ENCODE peak calls at places on chromosomes 2 and 18, in seven cellular contexts. X is ELR, V is RKO, P is astrocyte of the spinal cord, U is hypothalamus, J is IMR-90, G is NCI-H2081. N is an unnamed sample.

GRCh38 chr2:166067204-166067603 is 60.6 kb downstream of the SCN1A start:
- DNase-seq in U (no peak), P (no peak), X (no peak), V (no peak), J (no peak), G (no peak), N (no peak)

GRCh38 chr2:216909541-216910175 is 49.8 kb upstream of the TNP1 start:
- DNase-seq in V (no peak), X (no peak), P (no peak), G (peak), U (no peak), J (no peak), N (no peak)

GRCh38 chr2:127421871-127422618 is 3.8 kb downstream of the PROC start:
- DNase-seq in J (no peak), V (no peak), G (no peak), P (no peak), X (no peak), U (no peak), N (no peak)

GRCh38 chr2:102636283-102636907 is 17.0 kb downstream of the SLC9A2 start:
- DNase-seq in V (no peak), U (no peak), P (no peak), G (peak), J (no peak), X (no peak), N (no peak)

GRCh38 chr18:23283933-23284430 is 148.7 kb downstream of the CABLES1 start:
- DNase-seq in P (peak), U (no peak), J (peak), X (peak), G (no peak), V (no peak), N (peak)

GRCh38 chr2:201918981-201919380 is 112.6 kb downstream of the CDK15 start:
- DNase-seq in J (no peak), G (no peak), V (no peak), P (no peak), U (no peak), X (no peak), N (no peak)

GRCh38 chr2:23690421-23691105 is 236.4 kb downstream of the ATAD2B start:
- DNase-seq in X (no peak), G (no peak), U (no peak), P (no peak), V (no peak), J (no peak), N (no peak)

GRCh38 chr2:56571074-56571473 is 387.3 kb downstream of the CCDC85A start:
- DNase-seq in U (no peak), X (no peak), P (no peak), V (no peak), G (no peak), J (no peak), N (no peak)

GRCh38 chr2:180761224-180761623 is 219.2 kb upstream of the UBE2E3 start:
- DNase-seq in U (no peak), X (peak), G (no peak), J (peak), P (peak), V (peak), N (peak)

GRCh38 chr2:71889991-71890684 is 257.5 kb downstream of the CYP26B1 start:
- DNase-seq in X (peak), U (no peak), J (peak), V (no peak), P (peak), G (no peak), N (no peak)

GRCh38 chr2:195269220-195269619 is 387.8 kb upstream of the SLC39A10 start:
- DNase-seq in P (no peak), V (no peak), J (no peak), G (no peak), X (no peak), U (no peak), N (no peak)

GRCh38 chr2:219155054-219155644 is 5.5 kb downstream of the NHEJ1 start:
- DNase-seq in J (peak), G (peak), U (no peak), P (peak), X (peak), V (peak), N (peak)

GRCh38 chr2:234852941-234853340 is 98.9 kb upstream of the SH3BP4 start:
- DNase-seq in J (no peak), P (no peak), U (no peak), X (no peak), G (no peak), V (no peak), N (no peak)

GRCh38 chr18:12091742-12092141 is 1.9 kb upstream of the ANKRD62 start:
- DNase-seq in J (no peak), U (no peak), G (no peak), P (no peak), V (no peak), X (no peak), N (no peak)

GRCh38 chr18:23453657-23454011 is 547 bp downstream of the RIOK3 start:
- DNase-seq in V (peak), P (peak), X (peak), U (no peak), G (no peak), J (peak), N (peak)

GRCh38 chr2:17401096-17401495 is 117.1 kb downstream of the RAD51AP2 start:
- DNase-seq in X (no peak), P (no peak), G (no peak), V (no peak), U (no peak), J (no peak), N (no peak)

GRCh38 chr2:232789067-232789466 is 12.7 kb upstream of the KCNJ13 start:
- DNase-seq in V (no peak), J (no peak), X (no peak), P (no peak), U (no peak), G (no peak), N (no peak)

GRCh38 chr2:78992451-78992806 is 33.1 kb upstream of the REG3G start:
- DNase-seq in J (no peak), U (no peak), P (peak), G (peak), X (no peak), V (no peak), N (peak)

GRCh38 chr18:3623769-3624545 is 174.0 kb downstream of the TGIF1 start:
- DNase-seq in U (no peak), P (peak), G (no peak), J (peak), V (peak), X (peak), N (peak)

GRCh38 chr2:237670641-237671040 is 43.3 kb downstream of the LRRFIP1 start:
- DNase-seq in U (no peak), J (no peak), G (no peak), X (no peak), P (no peak), V (no peak), N (no peak)

GRCh38 chr18:54254265-54254758 is 15.0 kb upstream of the POLI start:
- DNase-seq in J (peak), X (peak), V (peak), U (no peak), P (peak), G (no peak), N (no peak)

GRCh38 chr2:206212673-206213513 is 53.2 kb downstream of the EEF1B2 start:
- DNase-seq in X (peak), U (no peak), P (peak), V (no peak), J (peak), G (peak), N (peak)

GRCh38 chr18:3005462-3005861 is 7.5 kb downstream of the LPIN2 start:
- DNase-seq in G (no peak), P (no peak), V (no peak), X (no peak), J (no peak), U (no peak), N (no peak)

GRCh38 chr2:70510213-70510820 is 43.3 kb downstream of the TGFA start:
- DNase-seq in V (no peak), J (no peak), G (no peak), X (no peak), P (no peak), U (no peak), N (no peak)

GRCh38 chr2:189364607-189365006 is 76.7 kb upstream of the WDR75 start:
- DNase-seq in V (no peak), J (no peak), U (no peak), P (no peak), G (no peak), X (no peak), N (no peak)

GRCh38 chr18:34592961-34593382 is 117.1 kb upstream of the DTNA start:
- DNase-seq in X (no peak), U (no peak), G (no peak), J (peak), V (no peak), P (peak), N (peak)

GRCh38 chr2:28665041-28665704 is 86.5 kb upstream of the PPP1CB start:
- DNase-seq in X (no peak), P (peak), J (peak), U (no peak), V (no peak), G (peak), N (peak)

GRCh38 chr2:238497610-238498005 is 70.9 kb downstream of the ASB1 start:
- DNase-seq in X (no peak), J (no peak), U (no peak), G (no peak), P (no peak), V (no peak), N (no peak)

GRCh38 chr2:38375711-38376345 is 1.2 kb downstream of the ATL2 start:
- DNase-seq in G (no peak), V (peak), X (peak), P (no peak), U (no peak), J (peak), N (peak)

GRCh38 chr2:17657759-17658158 is 95.9 kb downstream of the SMC6 start:
- DNase-seq in J (no peak), G (no peak), U (no peak), X (no peak), V (no peak), P (no peak), N (no peak)

GRCh38 chr2:203451686-203452085 is 83.4 kb downstream of the RAPH1 start:
- DNase-seq in U (no peak), X (peak), P (no peak), V (no peak), G (no peak), J (peak), N (no peak)

GRCh38 chr18:78934551-78935225 is 44.9 kb upstream of the SALL3 start:
- DNase-seq in V (no peak), U (no peak), J (no peak), G (no peak), P (no peak), X (no peak), N (no peak)

GRCh38 chr2:27291865-27292264 is 9.6 kb downstream of the TRIM54 start:
- DNase-seq in G (no peak), U (no peak), P (no peak), X (no peak), J (no peak), V (no peak), N (peak)

GRCh38 chr2:85864654-85865053 is 24.1 kb downstream of the ST3GAL5 start:
- DNase-seq in P (no peak), U (no peak), X (no peak), J (no peak), G (no peak), V (no peak), N (no peak)

GRCh38 chr2:183284606-183285005 is 160.4 kb downstream of the NUP35 start:
- DNase-seq in X (peak), U (no peak), V (peak), G (no peak), P (peak), J (peak), N (peak)

GRCh38 chr2:171098607-171099006 is 62.1 kb downstream of the TLK1 start:
- DNase-seq in G (no peak), X (no peak), J (no peak), P (no peak), U (no peak), V (no peak), N (no peak)

GRCh38 chr2:88055049-88055435 is 541 bp downstream of the KRCC1 start:
- DNase-seq in P (peak), J (peak), X (peak), V (peak), U (no peak), G (peak), N (peak)